ENCODE peak calls at places on chromosomes 5 and 9, in seven cellular contexts. One of them, this sample, is unnamed.

GRCh38 chr9:25939116-25939515 is 260.9 kb upstream of the TUSC1 start:
- DNase-seq in NCI-H1436 treated with DMSO at 0.1 percent for 48 hours: no peak
- DNase-seq in left ventricle myocardium inferior: no peak
- DNase-seq in RPMI7951: no peak
- DNase-seq in NCI-H1105 treated with DMSO at 0.1 percent for 48 hours: no peak
- DNase-seq in HEK293T: no peak
- DNase-seq in GM12865: no peak
- DNase-seq in this sample: no peak

GRCh38 chr5:122751293-122751753 is 23.6 kb upstream of the SNX2 start:
- DNase-seq in GM12865: no peak
- DNase-seq in RPMI7951: peak; percentile 73
- DNase-seq in HEK293T: no peak
- DNase-seq in NCI-H1105 treated with DMSO at 0.1 percent for 48 hours: no peak
- DNase-seq in left ventricle myocardium inferior: no peak
- DNase-seq in NCI-H1436 treated with DMSO at 0.1 percent for 48 hours: no peak
- DNase-seq in this sample: peak; percentile 59

GRCh38 chr9:110183208-110184145 is 24.5 kb downstream of the C9orf152 start:
- DNase-seq in left ventricle myocardium inferior: no peak
- DNase-seq in NCI-H1436 treated with DMSO at 0.1 percent for 48 hours: peak; percentile 7
- DNase-seq in NCI-H1105 treated with DMSO at 0.1 percent for 48 hours: peak; percentile 50
- DNase-seq in GM12865: peak; percentile 83
- DNase-seq in HEK293T: peak; percentile 72
- DNase-seq in RPMI7951: peak; percentile 63
- DNase-seq in this sample: peak; percentile 76

GRCh38 chr9:116721944-116722343 is 34.8 kb downstream of the TRIM32 start:
- DNase-seq in left ventricle myocardium inferior: no peak
- DNase-seq in HEK293T: no peak
- DNase-seq in NCI-H1436 treated with DMSO at 0.1 percent for 48 hours: no peak
- DNase-seq in RPMI7951: no peak
- DNase-seq in NCI-H1105 treated with DMSO at 0.1 percent for 48 hours: no peak
- DNase-seq in GM12865: no peak
- DNase-seq in this sample: no peak

GRCh38 chr9:85523202-85523601 is 218.6 kb downstream of the AGTPBP1 start:
- DNase-seq in left ventricle myocardium inferior: no peak
- DNase-seq in NCI-H1105 treated with DMSO at 0.1 percent for 48 hours: no peak
- DNase-seq in RPMI7951: no peak
- DNase-seq in NCI-H1436 treated with DMSO at 0.1 percent for 48 hours: no peak
- DNase-seq in GM12865: no peak
- DNase-seq in HEK293T: no peak
- DNase-seq in this sample: no peak

GRCh38 chr9:33132249-33132772 is 34.8 kb downstream of the B4GALT1 start:
- DNase-seq in NCI-H1436 treated with DMSO at 0.1 percent for 48 hours: no peak
- DNase-seq in NCI-H1105 treated with DMSO at 0.1 percent for 48 hours: no peak
- DNase-seq in GM12865: no peak
- DNase-seq in left ventricle myocardium inferior: no peak
- DNase-seq in HEK293T: no peak
- DNase-seq in RPMI7951: peak; percentile 86
- DNase-seq in this sample: peak; percentile 78

GRCh38 chr5:29796018-29796417 is 1397.5 kb upstream of the CDH6 start:
- DNase-seq in HEK293T: no peak
- DNase-seq in RPMI7951: no peak
- DNase-seq in GM12865: no peak
- DNase-seq in NCI-H1105 treated with DMSO at 0.1 percent for 48 hours: no peak
- DNase-seq in left ventricle myocardium inferior: no peak
- DNase-seq in NCI-H1436 treated with DMSO at 0.1 percent for 48 hours: no peak
- DNase-seq in this sample: no peak

GRCh38 chr5:132364319-132364718 is 5.2 kb upstream of the SLC22A5 start:
- DNase-seq in NCI-H1105 treated with DMSO at 0.1 percent for 48 hours: no peak
- DNase-seq in RPMI7951: peak; percentile 51
- DNase-seq in NCI-H1436 treated with DMSO at 0.1 percent for 48 hours: no peak
- DNase-seq in HEK293T: no peak
- DNase-seq in left ventricle myocardium inferior: no peak
- DNase-seq in GM12865: no peak
- DNase-seq in this sample: peak; percentile 89

GRCh38 chr5:135191084-135191826 is 157.2 kb upstream of the PITX1 start:
- DNase-seq in NCI-H1105 treated with DMSO at 0.1 percent for 48 hours: peak; percentile 25
- DNase-seq in NCI-H1436 treated with DMSO at 0.1 percent for 48 hours: no peak
- DNase-seq in left ventricle myocardium inferior: peak; percentile 61
- DNase-seq in RPMI7951: peak; percentile 61
- DNase-seq in HEK293T: peak; percentile 85
- DNase-seq in GM12865: peak; percentile 65
- DNase-seq in this sample: peak; percentile 65

GRCh38 chr9:128684325-128685021 is 4.5 kb upstream of the SET start:
- DNase-seq in HEK293T: peak; percentile 69
- DNase-seq in GM12865: peak; percentile 93
- DNase-seq in NCI-H1436 treated with DMSO at 0.1 percent for 48 hours: no peak
- DNase-seq in left ventricle myocardium inferior: peak; percentile 71
- DNase-seq in NCI-H1105 treated with DMSO at 0.1 percent for 48 hours: no peak
- DNase-seq in RPMI7951: peak; percentile 67
- DNase-seq in this sample: peak; percentile 76

This sample was measured in amniotic epithelial cell.